ENCODE peak calls at places on chromosomes 5 and 9, in four cellular contexts. Q is psoas muscle, W is lower lobe of right lung, K is A549. B is an unnamed sample.

GRCh38 chr5:112921031-112921832 is 795 bp downstream of the REEP5 start:
- DNase-seq in Q (peak; percentile 78), W (peak; percentile 76), K (peak; percentile 69), B (peak; percentile 78)

GRCh38 chr5:5967945-5968344 is 410.4 kb downstream of the MED10 start:
- DNase-seq in Q (no peak), W (no peak), K (no peak), B (no peak)

GRCh38 chr9:96222132-96222531 is 79.8 kb downstream of the HSD17B3 start:
- DNase-seq in Q (no peak), W (no peak), K (no peak), B (no peak)

GRCh38 chr5:99191181-99191775 is 262.5 kb upstream of the CHD1 start:
- DNase-seq in Q (no peak), W (no peak), K (no peak), B (no peak)

GRCh38 chr9:32969270-32969669 is 32.2 kb downstream of the APTX start:
- DNase-seq in Q (no peak), W (no peak), K (no peak), B (no peak)

GRCh38 chr5:45796959-45797553 is 100.9 kb upstream of the HCN1 start:
- DNase-seq in Q (no peak), W (no peak), K (no peak), B (no peak)

GRCh38 chr9:93132287-93132927 is 1.6 kb downstream of the NINJ1 start:
- DNase-seq in Q (no peak), W (no peak), K (peak; percentile 46), B (peak; percentile 92)

GRCh38 chr5:154058055-154059038 is 19.6 kb downstream of the MFAP3 start:
- DNase-seq in Q (no peak), W (no peak), K (no peak), B (no peak)

GRCh38 chr9:136763649-136764035 is 676 bp downstream of the LCN15 start:
- DNase-seq in Q (no peak), W (no peak), K (no peak), B (peak; percentile 52)

DNA sequence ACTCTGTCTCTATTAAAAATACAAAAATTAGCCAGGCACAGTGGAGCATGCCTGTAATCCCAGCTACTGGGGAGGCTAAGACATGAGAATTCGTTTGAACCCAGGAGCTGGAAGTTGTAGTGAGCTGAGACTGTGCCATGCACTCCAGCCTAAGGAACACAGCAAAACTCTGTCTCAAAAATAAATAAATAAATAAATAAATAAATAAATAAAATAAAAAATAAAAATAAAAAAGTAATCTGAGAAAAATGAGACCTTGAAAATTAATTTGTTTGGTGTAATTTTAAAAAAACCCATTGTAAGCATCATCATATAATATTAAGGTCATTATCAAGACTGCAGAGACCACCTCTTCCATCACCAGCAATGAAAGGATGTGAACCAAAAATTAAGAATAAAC is 997.1 kb downstream of the CDH18 start:
- DNase-seq in Q (no peak), W (no peak), K (no peak), B (no peak)
- H3K27ac ChIP-seq in Q (no peak overlapping the region), W (no peak overlapping the region), K (no peak overlapping the region), B (no peak overlapping the region)

DNA sequence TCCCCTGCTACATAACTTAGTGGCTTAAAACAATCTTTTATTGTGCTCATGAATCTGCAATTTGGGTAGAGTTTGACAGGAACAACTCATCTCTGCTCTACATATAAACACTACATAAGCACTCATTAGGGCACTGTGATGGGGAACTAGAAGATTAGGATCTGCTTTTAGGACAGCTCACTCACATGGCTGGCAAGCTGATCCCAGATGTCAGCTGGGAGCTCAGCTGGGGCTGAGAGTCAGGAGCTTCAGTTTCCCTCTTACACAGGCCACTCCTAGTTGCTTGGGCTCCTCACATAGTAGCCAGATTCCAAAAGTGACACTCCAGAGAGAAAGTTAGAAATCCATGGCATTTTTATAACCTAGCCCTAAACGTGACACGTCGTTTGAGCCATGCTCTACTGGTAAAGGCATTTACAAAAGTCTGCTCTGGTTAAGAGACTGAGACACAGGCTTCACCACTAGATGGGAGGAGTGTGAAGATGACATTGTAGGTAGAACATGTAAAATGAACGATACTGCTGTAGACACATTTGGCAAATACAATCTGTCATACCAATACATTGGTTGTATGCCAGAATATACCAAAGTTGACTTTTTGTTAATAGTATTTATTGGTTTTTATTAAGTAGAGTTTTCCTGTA is 23.6 kb downstream of the SCAI start:
- DNase-seq in Q (no peak), W (no peak), K (no peak), B (no peak)
- H3K4me1 ChIP-seq in Q (peaks cover 5% of the 10 kb centered on the region), W (no peaks in the 10 kb centered on the region), K (no peaks in the 10 kb centered on the region), B (no peaks in the 10 kb centered on the region)

GRCh38 chr9:95124582-95125359 is 192.7 kb downstream of the FANCC start:
- DNase-seq in Q (no peak), W (no peak), K (no peak), B (no peak)
- TF ChIP-seq CTCF in Q (peak; percentile 9), W (peak; percentile 20), K (peak; percentile 27), B (peak; percentile 9)

GRCh38 chr5:56350595-56351170 is 117.6 kb upstream of the ANKRD55 start:
- DNase-seq in Q (peak; percentile 76), W (peak; percentile 50), K (peak; percentile 94), B (peak; percentile 65)

GRCh38 chr5:56350030-56350594 is 117.0 kb upstream of the ANKRD55 start:
- DNase-seq in Q (no peak), W (no peak), K (no peak), B (no peak)

GRCh38 chr5:56346044-56346710 is 113.0 kb upstream of the ANKRD55 start:
- DNase-seq in Q (no peak), W (no peak), K (no peak), B (no peak)

GRCh38 chr5:56346717-56347116 is 113.6 kb upstream of the ANKRD55 start:
- DNase-seq in Q (no peak), W (no peak), K (no peak), B (no peak)

DNA sequence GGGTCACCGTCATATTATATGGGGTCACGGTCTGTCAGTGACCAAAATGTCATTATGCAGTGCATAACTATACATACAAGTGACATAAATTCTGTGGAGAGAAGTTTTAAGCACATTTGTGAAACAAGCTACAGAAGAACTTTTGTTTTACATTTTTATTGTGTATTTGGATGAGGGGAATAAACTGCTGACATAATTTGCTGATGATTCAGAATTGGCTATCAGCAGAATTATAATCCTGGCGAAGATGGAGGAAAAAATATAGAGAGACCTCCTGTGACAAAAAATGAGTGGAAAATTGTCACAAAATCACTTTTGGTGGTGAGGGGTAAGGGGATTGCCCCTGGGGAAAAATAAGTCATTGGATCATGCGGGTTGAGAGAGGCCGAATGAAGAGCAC is 116.3 kb upstream of the ANKRD55 start:
- DNase-seq in Q (no peak), W (no peak), K (no peak), B (no peak)
- H3K27ac ChIP-seq in Q (no peak overlapping the region), W (no peak overlapping the region), K (peak overlapping the region; percentile 83), B (no peak overlapping the region)

GRCh38 chr5:56145106-56145505 is 88.0 kb downstream of the ANKRD55 start:
- DNase-seq in Q (no peak), W (no peak), K (no peak), B (no peak)

GRCh38 chr5:56146674-56147073 is 86.5 kb downstream of the ANKRD55 start:
- DNase-seq in Q (no peak), W (no peak), K (no peak), B (no peak)

GRCh38 chr5:56144211-56144610 is 88.9 kb downstream of the ANKRD55 start:
- DNase-seq in Q (no peak), W (no peak), K (no peak), B (no peak)

GRCh38 chr5:56147106-56147505 is 86.0 kb downstream of the ANKRD55 start:
- DNase-seq in Q (no peak), W (no peak), K (no peak), B (no peak)

DNA sequence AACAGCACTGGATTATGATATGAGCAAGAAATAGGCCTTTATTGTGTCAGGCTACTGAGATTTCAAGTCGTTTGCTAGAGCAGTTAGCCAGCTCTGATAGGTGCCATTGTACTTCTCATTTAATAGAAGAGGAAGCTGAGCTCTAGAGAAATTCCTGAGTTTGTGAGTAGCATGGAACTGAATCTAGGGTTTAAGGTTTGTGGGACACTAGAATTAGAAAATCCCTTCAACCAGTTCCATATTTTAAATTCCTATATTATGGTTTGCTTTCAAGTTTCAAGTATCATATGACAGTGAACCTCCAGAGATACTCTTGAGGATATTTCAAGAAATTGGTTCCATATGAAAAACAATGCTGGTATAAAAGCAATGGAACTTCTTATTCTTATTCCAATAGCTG is 87.6 kb downstream of the ANKRD55 start:
- DNase-seq in Q (no peak), W (no peak), K (no peak), B (no peak)
- H3K4me1 ChIP-seq in Q (no peaks in the 10 kb centered on the region), W (peaks cover 20% of the 10 kb centered on the region), K (peaks cover 20% of the 10 kb centered on the region), B (no peaks in the 10 kb centered on the region)

DNA sequence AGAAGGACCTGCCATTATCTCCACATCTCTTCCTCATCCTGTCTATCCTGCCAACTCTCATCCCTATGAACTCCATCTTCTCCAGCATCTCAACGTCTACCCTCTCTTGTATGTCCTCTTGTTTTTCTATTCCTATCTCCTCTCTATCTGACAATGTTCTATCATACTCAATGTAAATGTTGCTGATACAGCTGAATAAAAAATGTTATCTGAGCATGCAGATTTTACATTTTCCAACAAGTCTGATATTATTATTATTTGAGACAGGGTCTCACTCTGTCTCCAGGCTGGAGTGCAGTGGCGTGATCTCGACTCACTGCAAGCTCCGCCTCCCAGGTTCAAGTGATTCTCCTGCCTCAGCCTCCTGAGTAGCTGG is 56.0 kb upstream of the RAI14 start:
- DNase-seq in Q (no peak), W (no peak), K (no peak), B (no peak)
- TF ChIP-seq CTCF in Q (no peak), W (no peak), K (no peak), B (no peak)

DNA sequence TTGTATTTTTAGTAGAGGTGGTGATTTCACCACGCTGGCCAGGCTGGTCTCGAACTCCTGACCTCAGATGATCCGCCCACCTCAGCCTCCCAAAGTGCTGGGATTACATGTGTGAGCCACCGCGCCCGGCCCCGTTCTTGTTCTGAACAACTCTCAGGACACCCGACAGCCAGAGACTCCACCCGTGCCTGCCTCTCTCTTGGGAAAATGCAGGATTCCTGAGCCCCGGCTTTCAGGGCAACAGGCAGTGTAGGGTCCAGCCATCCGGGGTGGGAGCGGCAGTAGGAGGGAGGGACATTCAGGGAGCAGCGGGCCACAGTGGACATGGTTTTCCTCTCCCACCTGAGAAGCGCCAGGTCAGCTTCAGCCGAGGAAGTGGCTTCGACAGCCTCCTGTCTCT is 34.4 kb downstream of the NCS1 start:
- DNase-seq in Q (no peak), W (no peak), K (no peak), B (no peak)
- H3K27ac ChIP-seq in Q (no peak overlapping the region), W (no peak overlapping the region), K (no peak overlapping the region), B (peak overlapping the region; percentile 60)

DNA sequence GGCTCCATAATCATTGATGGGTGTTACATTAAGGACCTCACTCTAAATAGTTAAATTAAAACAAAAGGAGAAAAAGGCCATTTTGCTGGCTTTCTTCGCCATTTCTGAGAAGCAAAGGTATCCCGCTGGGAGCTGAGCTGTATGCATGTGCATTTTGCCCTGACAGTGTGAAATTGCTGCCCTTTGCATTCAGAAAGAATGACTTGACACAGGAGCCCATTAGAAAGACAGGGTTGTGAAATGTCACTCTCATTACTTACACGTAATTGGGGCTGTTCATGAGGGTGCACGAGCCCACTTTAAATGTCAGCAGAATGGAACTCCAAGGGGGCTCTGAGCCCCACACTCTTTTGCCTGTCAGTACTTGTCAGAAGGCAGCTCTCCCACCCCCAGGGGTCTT is 85.0 kb downstream of the SEMA4D start:
- DNase-seq in Q (no peak), W (no peak), K (no peak), B (no peak)
- H3K4me1 ChIP-seq in Q (peaks cover 50% of the 10 kb centered on the region), W (peaks cover under 1% of the 10 kb centered on the region), K (no peaks in the 10 kb centered on the region), B (no peaks in the 10 kb centered on the region)

DNA sequence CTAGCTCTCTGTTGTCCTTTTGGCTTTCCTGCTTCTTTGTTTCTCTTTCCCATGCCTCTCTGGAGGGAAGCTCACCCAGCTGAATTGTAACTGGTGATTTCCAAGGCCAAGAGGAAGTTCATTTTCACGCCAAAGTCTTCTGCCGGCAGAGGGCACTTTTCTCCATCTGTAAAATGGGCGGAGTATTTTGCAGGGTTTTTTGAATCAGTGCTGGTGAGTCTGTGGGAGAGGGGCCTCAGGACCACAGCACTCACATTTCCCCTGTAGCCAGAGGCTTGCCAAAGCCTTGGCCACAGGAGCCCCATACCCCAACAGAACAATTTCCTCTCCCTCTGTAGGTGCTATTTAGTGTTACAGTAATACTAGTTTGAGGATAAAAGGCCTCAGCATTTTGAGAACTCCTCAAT is 42.3 kb upstream of the MATR3 start:
- DNase-seq in Q (no peak), W (no peak), K (no peak), B (no peak)
- TF ChIP-seq CTCF in Q (no peak), W (peak; percentile 35), K (peak; percentile 43), B (no peak)

B was measured in tibial artery.